ENCODE peak calls at places on chromosomes 1 and 21, in five cellular contexts. V is HepG2, Z is SK-N-SH, T is K562, B is GM12878. D is an unnamed sample.

GRCh38 chr21:26550357-26550756 is 22.7 kb downstream of the CYYR1 start:
- DNase-seq in Z (no peak), B (no peak), T (no peak), V (no peak), D (no peak)

GRCh38 chr1:166730299-166730888 is 108.9 kb upstream of the POGK start:
- DNase-seq in V (no peak), T (peak; percentile 91), B (no peak), Z (no peak), D (no peak)

GRCh38 chr1:227318003-227318851 is at the start of gene CDC42BPA:
- DNase-seq in V (peak; percentile 46), T (peak; percentile 95), B (no peak), Z (peak; percentile 95), D (peak; percentile 36)

GRCh38 chr1:32828341-32828740 is 10.9 kb downstream of the S100PBP start:
- DNase-seq in T (no peak), V (peak; percentile 39), Z (peak; percentile 37), B (no peak), D (no peak)

GRCh38 chr1:198694542-198694941 is 55.7 kb downstream of the PTPRC start:
- DNase-seq in T (no peak), Z (no peak), V (no peak), B (no peak), D (no peak)

GRCh38 chr1:203426870-203427269 is 48.7 kb upstream of the PRELP start:
- DNase-seq in Z (no peak), T (no peak), V (no peak), B (no peak), D (no peak)

GRCh38 chr1:161954050-161954449 is 69.6 kb downstream of the OLFML2B start:
- DNase-seq in V (no peak), Z (no peak), T (no peak), B (no peak), D (peak; percentile 11)

GRCh38 chr1:58755468-58755872 is 28.4 kb downstream of the JUN start:
- DNase-seq in V (peak; percentile 83), B (peak; percentile 33), Z (no peak), T (peak; percentile 63), D (peak; percentile 58)

GRCh38 chr1:41416081-41416480 is 54.8 kb downstream of the FOXO6 start:
- DNase-seq in V (no peak), Z (no peak), B (no peak), T (no peak), D (no peak)

GRCh38 chr1:6440198-6441126 is 15.9 kb downstream of the ESPN start:
- DNase-seq in V (peak; percentile 48), B (no peak), T (peak; percentile 93), Z (peak; percentile 87), D (no peak)

GRCh38 chr1:149899460-149900284 is at the start of gene BOLA1:
- DNase-seq in B (peak; percentile 67), Z (peak; percentile 91), V (peak; percentile 78), T (no peak), D (peak; percentile 78)

GRCh38 chr1:221279146-221279545 is 399.9 kb downstream of the HLX start:
- DNase-seq in Z (no peak), T (no peak), B (no peak), V (no peak), D (no peak)

GRCh38 chr21:35088235-35088865 is 39.2 kb upstream of the RUNX1 start:
- DNase-seq in Z (no peak), B (no peak), T (no peak), V (no peak), D (no peak)

GRCh38 chr21:35090403-35090802 is 41.3 kb upstream of the RUNX1 start:
- DNase-seq in Z (no peak), B (no peak), V (no peak), T (no peak), D (no peak)

GRCh38 chr21:35084869-35085268 is 35.8 kb upstream of the RUNX1 start:
- DNase-seq in T (no peak), B (no peak), Z (no peak), V (no peak), D (no peak)

GRCh38 chr21:35083246-35083645 is 34.1 kb upstream of the RUNX1 start:
- DNase-seq in B (no peak), V (no peak), T (no peak), Z (no peak), D (no peak)

DNA sequence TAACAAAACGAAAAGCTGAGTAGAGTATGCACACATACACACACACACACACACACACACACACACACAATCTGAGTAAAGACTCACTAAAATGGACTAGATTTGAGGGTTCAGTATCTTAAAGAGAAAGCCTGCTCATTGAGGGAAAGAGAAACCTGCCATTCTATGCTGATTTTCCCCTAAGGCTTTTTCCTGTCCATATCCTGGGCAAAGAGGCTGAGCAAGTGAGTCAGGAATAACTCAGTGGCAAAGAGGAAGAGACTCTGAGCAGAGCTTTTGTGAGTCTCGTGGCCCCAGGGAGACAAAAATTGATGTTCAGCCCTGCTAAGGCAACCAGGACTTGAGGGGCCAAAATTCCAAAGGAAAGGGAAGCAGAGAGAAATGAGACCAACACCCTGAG is 37.3 kb upstream of the RUNX1 start:
- DNase-seq in Z (no peak), T (no peak), V (no peak), B (no peak), D (no peak)
- TF ChIP-seq REST in Z (no peak), T (no peak), V (no peak), B (no peak), D (no peak)

DNA sequence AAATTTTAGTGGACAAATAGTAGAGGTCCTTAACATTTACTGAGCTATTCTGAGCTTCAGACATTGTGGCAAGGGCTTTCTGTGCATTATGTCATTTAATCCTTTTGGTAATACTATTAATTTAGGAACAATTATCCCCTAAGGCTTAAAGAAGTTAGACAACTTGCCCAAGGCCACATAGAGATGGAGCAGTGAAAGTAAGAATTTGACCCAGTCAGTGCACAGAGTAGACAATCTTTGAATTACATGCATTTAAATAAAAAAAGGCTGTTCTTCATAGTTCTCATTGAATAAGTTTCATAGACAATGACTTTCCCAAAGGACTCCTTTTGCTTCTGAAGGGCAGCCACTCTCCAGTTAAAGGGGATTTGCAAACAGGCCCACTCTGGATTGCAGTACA is 142.7 kb downstream of the RUNX1 start:
- DNase-seq in B (no peak), T (no peak), V (no peak), Z (no peak), D (no peak)
- TF ChIP-seq GABPA in B (no peak), T (no peak), V (no peak), Z (no peak), D (no peak)

DNA sequence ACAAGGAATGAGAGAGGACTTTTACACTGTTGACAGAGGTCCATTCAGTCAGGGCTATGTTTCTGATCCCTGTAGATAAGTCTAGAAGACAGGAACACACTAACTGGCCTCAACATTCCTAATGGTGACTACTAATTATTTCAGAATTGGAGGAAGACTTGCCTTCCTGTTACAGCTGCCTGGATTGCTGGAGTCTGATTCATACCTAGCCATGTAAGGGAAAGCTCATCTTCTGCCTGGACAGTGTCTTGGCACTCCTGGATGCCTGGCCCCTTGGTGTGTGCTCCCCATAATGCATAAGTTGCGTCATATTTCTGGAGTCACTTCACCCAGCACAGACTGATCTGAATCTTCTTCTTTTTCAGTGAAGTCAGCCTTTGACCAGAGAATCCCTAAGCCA is 326.0 kb upstream of the RUNX1 start:
- DNase-seq in B (no peak), Z (no peak), T (no peak), V (no peak), D (no peak)
- TF ChIP-seq POLR2AphosphoS5 in B (no peak), Z (no peak), T (no peak), V (no peak), D (no peak)

GRCh38 chr1:17184161-17184665 is 20.7 kb upstream of the PADI1 start:
- DNase-seq in V (no peak), B (no peak), Z (no peak), T (no peak), D (no peak)
- TF ChIP-seq REST in V (no peak), B (no peak), Z (no peak), T (no peak), D (no peak)

D was measured in HL-60.